ENCODE peak calls at places on chromosome 21, in ten cellular contexts. One of them, this sample, is unnamed.

GRCh38 chr21:28818663-28819278 is 173.9 kb downstream of the LTN1 start:
- DNase-seq in glutamatergic neuron: no peak
- DNase-seq in CD8-positive, alpha-beta T cell: no peak
- DNase-seq in Caco-2: no peak
- DNase-seq in AG04450: no peak
- DNase-seq in right lobe of liver: no peak
- DNase-seq in neural progenitor cell: no peak
- DNase-seq in uterus: no peak
- DNase-seq in GM12865: no peak
- DNase-seq in bronchial epithelial cell: no peak
- DNase-seq in this sample: no peak

GRCh38 chr21:17726047-17726446 is 93.1 kb downstream of the C21orf91 start:
- DNase-seq in GM12865: no peak
- DNase-seq in uterus: no peak
- DNase-seq in right lobe of liver: no peak
- DNase-seq in AG04450: no peak
- DNase-seq in bronchial epithelial cell: peak
- DNase-seq in CD8-positive, alpha-beta T cell: no peak
- DNase-seq in neural progenitor cell: peak
- DNase-seq in glutamatergic neuron: no peak
- DNase-seq in Caco-2: no peak
- DNase-seq in this sample: no peak

GRCh38 chr21:36708512-36709029 is 9.7 kb downstream of the SIM2 start:
- DNase-seq in glutamatergic neuron: no peak
- DNase-seq in bronchial epithelial cell: no peak
- DNase-seq in GM12865: no peak
- DNase-seq in neural progenitor cell: peak
- DNase-seq in CD8-positive, alpha-beta T cell: no peak
- DNase-seq in Caco-2: no peak
- DNase-seq in uterus: no peak
- DNase-seq in AG04450: no peak
- DNase-seq in right lobe of liver: no peak
- DNase-seq in this sample: no peak

GRCh38 chr21:28436286-28436932 is 556.3 kb downstream of the LTN1 start:
- DNase-seq in neural progenitor cell: no peak
- DNase-seq in Caco-2: no peak
- DNase-seq in uterus: peak
- DNase-seq in right lobe of liver: no peak
- DNase-seq in AG04450: no peak
- DNase-seq in bronchial epithelial cell: peak
- DNase-seq in glutamatergic neuron: no peak
- DNase-seq in GM12865: no peak
- DNase-seq in CD8-positive, alpha-beta T cell: no peak
- DNase-seq in this sample: no peak

GRCh38 chr21:28207776-28208175 is 784.9 kb downstream of the LTN1 start:
- DNase-seq in glutamatergic neuron: no peak
- DNase-seq in bronchial epithelial cell: peak
- DNase-seq in CD8-positive, alpha-beta T cell: no peak
- DNase-seq in Caco-2: no peak
- DNase-seq in GM12865: no peak
- DNase-seq in uterus: no peak
- DNase-seq in right lobe of liver: no peak
- DNase-seq in neural progenitor cell: no peak
- DNase-seq in AG04450: peak
- DNase-seq in this sample: no peak

GRCh38 chr21:14863745-14864210 is 201.0 kb downstream of the NRIP1 start:
- DNase-seq in bronchial epithelial cell: peak
- DNase-seq in Caco-2: no peak
- DNase-seq in right lobe of liver: no peak
- DNase-seq in glutamatergic neuron: no peak
- DNase-seq in GM12865: no peak
- DNase-seq in uterus: no peak
- DNase-seq in neural progenitor cell: no peak
- DNase-seq in CD8-positive, alpha-beta T cell: no peak
- DNase-seq in AG04450: no peak
- DNase-seq in this sample: no peak

GRCh38 chr21:27339902-27340301 is 373.0 kb upstream of the ADAMTS5 start:
- DNase-seq in AG04450: no peak
- DNase-seq in glutamatergic neuron: no peak
- DNase-seq in right lobe of liver: no peak
- DNase-seq in bronchial epithelial cell: no peak
- DNase-seq in uterus: no peak
- DNase-seq in CD8-positive, alpha-beta T cell: no peak
- DNase-seq in neural progenitor cell: no peak
- DNase-seq in Caco-2: no peak
- DNase-seq in GM12865: no peak
- DNase-seq in this sample: no peak

GRCh38 chr21:16492892-16493291 is 763.1 kb downstream of the USP25 start:
- DNase-seq in bronchial epithelial cell: no peak
- DNase-seq in neural progenitor cell: no peak
- DNase-seq in right lobe of liver: no peak
- DNase-seq in GM12865: peak
- DNase-seq in CD8-positive, alpha-beta T cell: no peak
- DNase-seq in uterus: no peak
- DNase-seq in glutamatergic neuron: no peak
- DNase-seq in AG04450: no peak
- DNase-seq in Caco-2: no peak
- DNase-seq in this sample: no peak

GRCh38 chr21:38151021-38151645 is 105.7 kb upstream of the KCNJ15 start:
- DNase-seq in glutamatergic neuron: no peak
- DNase-seq in AG04450: no peak
- DNase-seq in uterus: no peak
- DNase-seq in right lobe of liver: no peak
- DNase-seq in bronchial epithelial cell: peak
- DNase-seq in neural progenitor cell: no peak
- DNase-seq in CD8-positive, alpha-beta T cell: no peak
- DNase-seq in GM12865: no peak
- DNase-seq in Caco-2: no peak
- DNase-seq in this sample: no peak

GRCh38 chr21:42440187-42440792 is 36.6 kb downstream of the UBASH3A start:
- DNase-seq in neural progenitor cell: no peak
- DNase-seq in CD8-positive, alpha-beta T cell: no peak
- DNase-seq in GM12865: peak
- DNase-seq in Caco-2: no peak
- DNase-seq in bronchial epithelial cell: no peak
- DNase-seq in right lobe of liver: no peak
- DNase-seq in uterus: no peak
- DNase-seq in glutamatergic neuron: no peak
- DNase-seq in AG04450: no peak
- DNase-seq in this sample: no peak

GRCh38 chr21:33088384-33088783 is 18.4 kb downstream of the OLIG1 start:
- DNase-seq in right lobe of liver: no peak
- DNase-seq in bronchial epithelial cell: no peak
- DNase-seq in Caco-2: no peak
- DNase-seq in CD8-positive, alpha-beta T cell: no peak
- DNase-seq in glutamatergic neuron: no peak
- DNase-seq in GM12865: no peak
- DNase-seq in uterus: no peak
- DNase-seq in neural progenitor cell: no peak
- DNase-seq in AG04450: no peak
- DNase-seq in this sample: no peak

GRCh38 chr21:28069446-28069845 is 923.2 kb downstream of the LTN1 start:
- DNase-seq in neural progenitor cell: peak
- DNase-seq in bronchial epithelial cell: peak
- DNase-seq in Caco-2: no peak
- DNase-seq in AG04450: peak
- DNase-seq in right lobe of liver: no peak
- DNase-seq in glutamatergic neuron: no peak
- DNase-seq in GM12865: no peak
- DNase-seq in CD8-positive, alpha-beta T cell: no peak
- DNase-seq in uterus: no peak
- DNase-seq in this sample: no peak

GRCh38 chr21:23968722-23969647 is 1638.3 kb downstream of the MRPL39 start:
- DNase-seq in Caco-2: peak
- DNase-seq in right lobe of liver: no peak
- DNase-seq in CD8-positive, alpha-beta T cell: peak
- DNase-seq in GM12865: peak
- DNase-seq in neural progenitor cell: peak
- DNase-seq in bronchial epithelial cell: no peak
- DNase-seq in glutamatergic neuron: peak
- DNase-seq in AG04450: peak
- DNase-seq in uterus: no peak
- DNase-seq in this sample: no peak

GRCh38 chr21:42781150-42781980 is 98.0 kb downstream of the WDR4 start:
- DNase-seq in bronchial epithelial cell: peak
- DNase-seq in neural progenitor cell: peak
- DNase-seq in Caco-2: peak
- DNase-seq in GM12865: no peak
- DNase-seq in AG04450: no peak
- DNase-seq in CD8-positive, alpha-beta T cell: no peak
- DNase-seq in glutamatergic neuron: peak
- DNase-seq in uterus: peak
- DNase-seq in right lobe of liver: no peak
- DNase-seq in this sample: peak

GRCh38 chr21:17585875-17586450 is 26.7 kb downstream of the BTG3 start:
- DNase-seq in neural progenitor cell: peak
- DNase-seq in CD8-positive, alpha-beta T cell: no peak
- DNase-seq in glutamatergic neuron: no peak
- DNase-seq in uterus: no peak
- DNase-seq in AG04450: no peak
- DNase-seq in Caco-2: no peak
- DNase-seq in bronchial epithelial cell: peak
- DNase-seq in GM12865: peak
- DNase-seq in right lobe of liver: no peak
- DNase-seq in this sample: no peak

GRCh38 chr21:45768741-45769049 is 125.2 kb downstream of the PCBP3 start:
- DNase-seq in GM12865: no peak
- DNase-seq in neural progenitor cell: peak
- DNase-seq in CD8-positive, alpha-beta T cell: no peak
- DNase-seq in uterus: no peak
- DNase-seq in bronchial epithelial cell: no peak
- DNase-seq in right lobe of liver: no peak
- DNase-seq in Caco-2: no peak
- DNase-seq in glutamatergic neuron: no peak
- DNase-seq in AG04450: no peak
- DNase-seq in this sample: no peak
- TF ChIP-seq CTCF in GM12865: no peak
- TF ChIP-seq CTCF in neural progenitor cell: peak
- TF ChIP-seq CTCF in CD8-positive, alpha-beta T cell: no peak
- TF ChIP-seq CTCF in uterus: no peak
- TF ChIP-seq CTCF in bronchial epithelial cell: no peak
- TF ChIP-seq CTCF in right lobe of liver: no peak
- TF ChIP-seq CTCF in Caco-2: no peak
- TF ChIP-seq CTCF in glutamatergic neuron: no peak
- TF ChIP-seq CTCF in AG04450: no peak
- TF ChIP-seq CTCF in this sample: no peak

GRCh38 chr21:25313891-25314646 is 293.2 kb downstream of the MRPL39 start:
- DNase-seq in AG04450: peak
- DNase-seq in GM12865: peak
- DNase-seq in bronchial epithelial cell: no peak
- DNase-seq in uterus: no peak
- DNase-seq in Caco-2: no peak
- DNase-seq in glutamatergic neuron: no peak
- DNase-seq in CD8-positive, alpha-beta T cell: no peak
- DNase-seq in neural progenitor cell: no peak
- DNase-seq in right lobe of liver: no peak
- DNase-seq in this sample: no peak
- TF ChIP-seq CTCF in AG04450: peak
- TF ChIP-seq CTCF in GM12865: peak
- TF ChIP-seq CTCF in bronchial epithelial cell: no peak
- TF ChIP-seq CTCF in uterus: no peak
- TF ChIP-seq CTCF in Caco-2: no peak
- TF ChIP-seq CTCF in glutamatergic neuron: peak
- TF ChIP-seq CTCF in CD8-positive, alpha-beta T cell: no peak
- TF ChIP-seq CTCF in neural progenitor cell: peak
- TF ChIP-seq CTCF in right lobe of liver: no peak
- TF ChIP-seq CTCF in this sample: peak

GRCh38 chr21:35147439-35147838 is 98.3 kb upstream of the RUNX1 start:
- DNase-seq in uterus: no peak
- DNase-seq in AG04450: no peak
- DNase-seq in Caco-2: no peak
- DNase-seq in CD8-positive, alpha-beta T cell: no peak
- DNase-seq in GM12865: no peak
- DNase-seq in bronchial epithelial cell: peak
- DNase-seq in glutamatergic neuron: no peak
- DNase-seq in neural progenitor cell: no peak
- DNase-seq in right lobe of liver: no peak
- DNase-seq in this sample: no peak

GRCh38 chr21:35153671-35154070 is 104.6 kb upstream of the RUNX1 start:
- DNase-seq in glutamatergic neuron: no peak
- DNase-seq in AG04450: no peak
- DNase-seq in bronchial epithelial cell: no peak
- DNase-seq in GM12865: no peak
- DNase-seq in neural progenitor cell: no peak
- DNase-seq in Caco-2: no peak
- DNase-seq in uterus: no peak
- DNase-seq in CD8-positive, alpha-beta T cell: no peak
- DNase-seq in right lobe of liver: no peak
- DNase-seq in this sample: no peak

GRCh38 chr21:35145626-35146236 is 96.6 kb upstream of the RUNX1 start:
- DNase-seq in uterus: no peak
- DNase-seq in GM12865: no peak
- DNase-seq in right lobe of liver: no peak
- DNase-seq in glutamatergic neuron: no peak
- DNase-seq in CD8-positive, alpha-beta T cell: no peak
- DNase-seq in neural progenitor cell: no peak
- DNase-seq in AG04450: no peak
- DNase-seq in bronchial epithelial cell: peak
- DNase-seq in Caco-2: no peak
- DNase-seq in this sample: no peak

GRCh38 chr21:35150562-35151226 is 101.6 kb upstream of the RUNX1 start:
- DNase-seq in AG04450: no peak
- DNase-seq in neural progenitor cell: no peak
- DNase-seq in CD8-positive, alpha-beta T cell: no peak
- DNase-seq in uterus: no peak
- DNase-seq in Caco-2: no peak
- DNase-seq in bronchial epithelial cell: peak
- DNase-seq in right lobe of liver: no peak
- DNase-seq in glutamatergic neuron: no peak
- DNase-seq in GM12865: no peak
- DNase-seq in this sample: no peak

DNA sequence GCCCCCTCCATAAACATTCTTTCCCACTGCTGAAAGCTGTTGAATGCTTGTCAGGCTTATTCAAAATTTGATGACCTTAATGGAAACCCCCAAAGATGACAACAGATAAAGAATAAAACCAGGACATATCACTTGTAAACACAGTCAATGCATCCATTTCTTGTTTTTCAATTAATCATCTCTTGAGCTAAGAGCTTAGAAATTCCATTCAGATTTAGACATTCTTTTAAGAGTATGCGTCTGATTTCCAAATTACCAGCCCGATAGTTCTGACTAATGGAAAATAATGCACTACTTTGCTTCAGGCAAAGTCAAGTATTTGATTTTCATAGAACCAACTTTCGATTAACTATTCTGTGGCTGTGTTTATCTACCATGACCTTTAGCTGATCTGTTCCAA is 100.6 kb upstream of the RUNX1 start:
- DNase-seq in right lobe of liver: no peak
- DNase-seq in AG04450: no peak
- DNase-seq in neural progenitor cell: no peak
- DNase-seq in glutamatergic neuron: no peak
- DNase-seq in GM12865: no peak
- DNase-seq in CD8-positive, alpha-beta T cell: no peak
- DNase-seq in uterus: no peak
- DNase-seq in Caco-2: no peak
- DNase-seq in bronchial epithelial cell: peak
- DNase-seq in this sample: no peak
- TF ChIP-seq CTCF in right lobe of liver: no peak
- TF ChIP-seq CTCF in AG04450: no peak
- TF ChIP-seq CTCF in neural progenitor cell: no peak
- TF ChIP-seq CTCF in glutamatergic neuron: no peak
- TF ChIP-seq CTCF in GM12865: no peak
- TF ChIP-seq CTCF in CD8-positive, alpha-beta T cell: no peak
- TF ChIP-seq CTCF in uterus: no peak
- TF ChIP-seq CTCF in Caco-2: no peak
- TF ChIP-seq CTCF in bronchial epithelial cell: no peak
- TF ChIP-seq CTCF in this sample: no peak

GRCh38 chr21:39180429-39181019 is 2.7 kb downstream of the PSMG1 start:
- DNase-seq in CD8-positive, alpha-beta T cell: no peak
- DNase-seq in glutamatergic neuron: no peak
- DNase-seq in neural progenitor cell: no peak
- DNase-seq in Caco-2: no peak
- DNase-seq in right lobe of liver: no peak
- DNase-seq in AG04450: no peak
- DNase-seq in bronchial epithelial cell: peak
- DNase-seq in uterus: no peak
- DNase-seq in GM12865: no peak
- DNase-seq in this sample: no peak
- TF ChIP-seq CTCF in CD8-positive, alpha-beta T cell: no peak
- TF ChIP-seq CTCF in glutamatergic neuron: peak
- TF ChIP-seq CTCF in neural progenitor cell: peak
- TF ChIP-seq CTCF in Caco-2: peak
- TF ChIP-seq CTCF in right lobe of liver: no peak
- TF ChIP-seq CTCF in AG04450: peak
- TF ChIP-seq CTCF in bronchial epithelial cell: peak
- TF ChIP-seq CTCF in uterus: no peak
- TF ChIP-seq CTCF in GM12865: peak
- TF ChIP-seq CTCF in this sample: peak

This sample was measured in progenitor cell of endocrine pancreas.